ENCODE peak calls at places on chromosomes 12 and 14, in five cellular contexts. Z is left lung, P is adrenal gland, M is H9, K is epithelial cell of esophagus. J is an unnamed sample.

GRCh38 chr14:50762001-50762930 is 68.7 kb downstream of the NIN start:
- DNase-seq in Z (no peak), P (no peak), M (no peak), K (peak; percentile 50), J (no peak)

GRCh38 chr12:55963760-55964159 is 2.1 kb downstream of the PMEL start:
- DNase-seq in Z (no peak), P (no peak), M (no peak), K (no peak), J (no peak)

GRCh38 chr14:103905861-103906456 is 22.3 kb upstream of the TDRD9 start:
- DNase-seq in Z (no peak), P (no peak), M (peak; percentile 76), K (no peak), J (no peak)

GRCh38 chr12:15956010-15956409 is 44.9 kb downstream of the DERA start:
- DNase-seq in Z (no peak), P (no peak), M (no peak), K (peak; percentile 22), J (no peak)

GRCh38 chr12:52442600-52443061 is 8.5 kb upstream of the KRT75 start:
- DNase-seq in Z (no peak), P (no peak), M (peak; percentile 83), K (peak; percentile 95), J (no peak)

GRCh38 chr12:118035194-118036041 is 18.9 kb downstream of the RFC5 start:
- DNase-seq in Z (no peak), P (no peak), M (peak; percentile 39), K (peak; percentile 20), J (no peak)

GRCh38 chr14:101776315-101776714 is 14.8 kb downstream of the PPP2R5C start:
- DNase-seq in Z (no peak), P (peak; percentile 30), M (no peak), K (no peak), J (no peak)

GRCh38 chr12:95224202-95225170 is 6.9 kb downstream of the VEZT start:
- DNase-seq in Z (no peak), P (no peak), M (no peak), K (peak; percentile 91), J (no peak)

GRCh38 chr12:8052679-8053078 is 13.5 kb downstream of the C3AR1 start:
- DNase-seq in Z (peak; percentile 87), P (peak; percentile 62), M (no peak), K (no peak), J (no peak)

GRCh38 chr14:32382704-32383103 is 53.6 kb downstream of the AKAP6 start:
- DNase-seq in Z (no peak), P (no peak), M (no peak), K (peak; percentile 78), J (no peak)
- TF ChIP-seq CTCF in Z (no peak), P (no peak), M (peak; percentile 62), K (peak; percentile 73), J (no peak)

DNA sequence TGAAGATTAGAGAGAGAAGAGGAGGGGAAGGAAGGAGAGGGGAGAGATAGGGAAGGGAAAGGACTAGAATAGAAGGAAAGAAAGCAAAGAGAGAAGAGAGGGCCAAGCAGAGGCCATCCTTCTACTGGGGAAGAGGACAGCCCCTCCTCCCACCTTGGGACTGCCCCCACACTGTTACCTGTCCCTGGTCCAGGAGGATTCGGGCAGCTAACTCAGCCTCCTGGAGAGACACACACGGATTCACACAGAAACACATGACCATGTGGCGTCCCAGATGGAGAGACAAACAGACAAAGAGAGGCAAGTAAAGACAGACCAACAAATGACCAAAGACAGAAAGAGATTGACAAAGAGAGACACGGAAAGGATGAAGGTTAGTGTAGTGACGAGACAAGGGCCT is 2.2 kb downstream of the NDRG2 start:
- DNase-seq in Z (no peak), P (no peak), M (peak; percentile 19), K (no peak), J (no peak)
- TF ChIP-seq CTCF in Z (no peak), P (no peak), M (no peak), K (no peak), J (no peak)

DNA sequence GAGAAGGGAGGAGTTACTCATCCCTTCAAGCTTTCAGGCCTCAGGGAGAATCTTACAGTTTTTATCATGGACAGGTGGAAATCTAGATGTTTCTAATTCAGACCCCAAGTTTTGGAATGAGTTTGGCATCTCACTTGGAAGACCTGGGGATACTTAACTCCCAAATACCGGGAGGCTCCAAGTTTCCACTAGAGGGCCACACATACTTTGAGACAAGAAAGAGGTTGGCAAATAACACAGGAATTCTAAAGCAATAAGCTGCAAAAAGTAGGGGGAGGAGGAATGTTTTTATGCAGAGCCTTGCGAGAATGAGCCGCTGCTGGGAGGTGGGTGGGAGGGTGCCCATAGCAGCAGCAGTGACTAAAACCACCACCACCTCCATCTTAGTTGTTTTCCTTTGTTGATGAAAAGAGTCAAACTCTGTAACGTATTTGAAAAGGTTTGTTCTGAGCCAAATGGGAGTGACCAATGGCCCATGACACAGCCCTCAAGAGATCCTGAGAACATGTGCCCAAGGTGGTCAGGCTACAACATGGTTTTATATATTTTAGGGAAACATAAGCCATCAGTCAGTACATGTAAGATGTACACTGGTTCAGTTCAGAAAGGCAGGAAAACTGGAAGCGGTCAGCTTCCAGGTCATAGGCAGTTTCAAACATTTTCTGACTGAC is 34.2 kb upstream of the RNASE1 start:
- DNase-seq in Z (no peak), P (no peak), M (peak; percentile 61), K (peak; percentile 27), J (no peak)
- TF ChIP-seq CTCF in Z (peak; percentile 48), P (peak; percentile 30), M (peak; percentile 71), K (peak; percentile 28), J (no peak)

DNA sequence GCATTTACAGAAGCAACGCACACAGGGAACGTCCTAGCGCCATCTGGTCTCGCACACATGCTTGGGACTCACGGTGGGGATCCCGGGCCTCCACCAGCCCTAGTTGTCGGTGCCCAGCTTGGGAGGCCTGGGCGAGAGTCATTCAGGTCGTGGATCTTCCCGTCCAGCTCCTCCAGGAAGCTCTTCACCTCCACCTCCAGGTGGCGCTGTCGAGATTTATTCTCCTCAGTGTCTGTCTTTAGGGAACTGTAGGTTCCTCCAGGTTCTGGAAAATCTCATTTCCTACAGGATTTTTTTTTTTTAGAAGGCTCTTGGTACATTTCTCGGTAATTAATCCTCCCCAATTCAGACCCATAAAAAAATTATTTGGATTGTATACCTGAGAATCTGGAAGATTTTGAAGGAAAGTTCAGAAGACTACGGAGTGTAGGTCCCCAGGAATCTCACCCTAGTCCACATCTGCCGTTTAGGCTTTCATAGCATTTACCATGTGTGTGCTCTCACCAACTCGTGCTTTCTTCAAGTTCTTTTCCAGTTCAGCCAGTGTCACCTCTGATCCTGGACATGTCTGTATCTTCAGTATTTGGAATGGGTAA is 910.0 kb downstream of the TMEM121 start:
- DNase-seq in Z (peak; percentile 71), P (peak; percentile 29), M (no peak), K (peak; percentile 10), J (peak; percentile 41)
- TF ChIP-seq CTCF in Z (peak; percentile 62), P (peak; percentile 18), M (peak; percentile 32), K (no peak), J (peak; percentile 70)

GRCh38 chr14:77457522-77458248 is at the start of the genes AHSA1 and VIPAS39:
- DNase-seq in Z (peak; percentile 90), P (peak; percentile 98), M (peak; percentile 99), K (peak; percentile 100), J (peak; percentile 86)
- TF ChIP-seq CTCF in Z (peak; percentile 8), P (no peak), M (no peak), K (no peak), J (no peak)

GRCh38 chr12:105378821-105379400 is 48.4 kb downstream of the C12orf75 start:
- DNase-seq in Z (no peak), P (peak; percentile 35), M (no peak), K (no peak), J (no peak)
- TF ChIP-seq CTCF in Z (no peak), P (no peak), M (peak; percentile 41), K (peak; percentile 21), J (no peak)

DNA sequence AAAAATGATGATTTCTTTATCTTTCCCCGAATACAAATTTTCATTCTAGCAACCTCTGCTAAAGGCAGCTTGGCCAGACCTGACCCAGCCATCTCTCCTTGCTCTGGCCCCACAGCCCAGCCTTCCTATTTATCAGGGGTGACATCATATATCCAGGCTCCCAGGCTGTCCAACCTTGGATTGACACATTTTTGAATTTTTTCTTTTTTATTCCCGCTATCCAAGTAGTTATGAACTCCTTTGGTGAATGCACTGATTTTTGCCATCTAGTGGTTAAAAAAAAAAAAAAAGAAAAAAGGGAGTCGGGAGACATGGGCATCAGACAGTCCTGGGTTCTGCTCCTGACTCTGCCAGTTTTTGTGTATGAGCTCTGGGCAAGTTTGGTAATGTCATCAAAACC is 120.5 kb downstream of the PTPN11 start:
- DNase-seq in Z (no peak), P (no peak), M (no peak), K (no peak), J (no peak)
- TF ChIP-seq CTCF in Z (no peak), P (no peak), M (peak; percentile 23), K (no peak), J (no peak)

GRCh38 chr14:95375539-95376109 is 55.9 kb upstream of the CLMN start:
- DNase-seq in Z (no peak), P (no peak), M (no peak), K (no peak), J (no peak)
- TF ChIP-seq CTCF in Z (no peak), P (no peak), M (no peak), K (no peak), J (no peak)

GRCh38 chr12:1474567-1475153 is 119.7 kb downstream of the FBXL14 start:
- DNase-seq in Z (no peak), P (no peak), M (no peak), K (peak; percentile 41), J (no peak)

GRCh38 chr12:1470051-1470450 is 124.3 kb downstream of the FBXL14 start:
- DNase-seq in Z (no peak), P (no peak), M (no peak), K (no peak), J (no peak)

GRCh38 chr12:1471224-1471623 is 123.2 kb downstream of the FBXL14 start:
- DNase-seq in Z (no peak), P (no peak), M (no peak), K (no peak), J (no peak)

GRCh38 chr12:1474059-1474537 is 120.3 kb downstream of the FBXL14 start:
- DNase-seq in Z (no peak), P (no peak), M (no peak), K (peak; percentile 83), J (no peak)

GRCh38 chr12:1473418-1473817 is 121.0 kb downstream of the FBXL14 start:
- DNase-seq in Z (no peak), P (no peak), M (no peak), K (peak; percentile 56), J (no peak)
- TF ChIP-seq CTCF in Z (no peak), P (no peak), M (no peak), K (no peak), J (no peak)

GRCh38 chr12:2693980-2694379 is 100.8 kb upstream of the FKBP4 start:
- DNase-seq in Z (no peak), P (no peak), M (no peak), K (no peak), J (no peak)

GRCh38 chr12:2692156-2692555 is 102.6 kb upstream of the FKBP4 start:
- DNase-seq in Z (no peak), P (no peak), M (peak; percentile 25), K (no peak), J (no peak)

GRCh38 chr12:2691340-2692111 is 103.2 kb upstream of the FKBP4 start:
- DNase-seq in Z (no peak), P (no peak), M (peak; percentile 73), K (peak; percentile 1), J (peak; percentile 39)

GRCh38 chr12:2691001-2691339 is 103.8 kb upstream of the FKBP4 start:
- DNase-seq in Z (no peak), P (no peak), M (peak; percentile 82), K (no peak), J (peak; percentile 46)

GRCh38 chr12:2693204-2693860 is 101.4 kb upstream of the FKBP4 start:
- DNase-seq in Z (no peak), P (no peak), M (peak; percentile 65), K (no peak), J (no peak)
- TF ChIP-seq CTCF in Z (no peak), P (no peak), M (peak; percentile 45), K (no peak), J (no peak)